ENCODE peak calls at places on chromosomes 16 and 17, in five cellular contexts. L, C, Q, X and B are unnamed samples.

GRCh38 chr17:72373910-72374741 is 253.3 kb downstream of the SOX9 start:
- DNase-seq in L (no peak), C (no peak), Q (peak), X (peak), B (no peak)

GRCh38 chr17:8053600-8053999 is 14.7 kb downstream of the ALOX15B start:
- DNase-seq in L (peak), C (no peak), Q (no peak), X (no peak), B (no peak)

GRCh38 chr17:61556224-61557188 is 34.5 kb downstream of the NACA2 start:
- DNase-seq in L (no peak), C (no peak), Q (no peak), X (no peak), B (no peak)

GRCh38 chr17:7894866-7895265 is 6.3 kb downstream of the CHD3 start:
- DNase-seq in L (no peak), C (no peak), Q (no peak), X (no peak), B (no peak)

GRCh38 chr17:77148959-77149510 is 8.3 kb downstream of the SEC14L1 start:
- DNase-seq in L (no peak), C (no peak), Q (no peak), X (no peak), B (no peak)

GRCh38 chr17:9370464-9370863 is 205.2 kb downstream of the STX8 start:
- DNase-seq in L (no peak), C (no peak), Q (peak), X (no peak), B (peak)

GRCh38 chr17:74201250-74201649 is 2.2 kb upstream of the RPL38 start:
- DNase-seq in L (no peak), C (no peak), Q (peak), X (no peak), B (no peak)

GRCh38 chr16:2236362-2237075 is at the start of gene DNASE1L2:
- DNase-seq in L (no peak), C (no peak), Q (no peak), X (no peak), B (no peak)

GRCh38 chr16:53414381-53414780 is 19.9 kb upstream of the RBL2 start:
- DNase-seq in L (no peak), C (peak), Q (no peak), X (no peak), B (no peak)

GRCh38 chr16:31695667-31696066 is 168.0 kb downstream of the AHSP start:
- DNase-seq in L (no peak), C (no peak), Q (no peak), X (no peak), B (no peak)

GRCh38 chr17:78300962-78301820 is 58.7 kb downstream of the SOCS3 start:
- DNase-seq in L (no peak), C (no peak), Q (no peak), X (no peak), B (peak)

GRCh38 chr17:36837616-36838272 is 99.5 kb upstream of the LHX1 start:
- DNase-seq in L (no peak), C (no peak), Q (no peak), X (no peak), B (no peak)

GRCh38 chr17:33944412-33944811 is 310.7 kb upstream of the CCL2 start:
- DNase-seq in L (peak), C (no peak), Q (no peak), X (no peak), B (no peak)

GRCh38 chr17:33944826-33945225 is 310.3 kb upstream of the CCL2 start:
- DNase-seq in L (no peak), C (no peak), Q (no peak), X (no peak), B (no peak)

GRCh38 chr17:33948299-33948698 is 306.8 kb upstream of the CCL2 start:
- DNase-seq in L (peak), C (no peak), Q (no peak), X (no peak), B (no peak)

GRCh38 chr17:33947762-33948161 is 307.3 kb upstream of the CCL2 start:
- DNase-seq in L (no peak), C (no peak), Q (no peak), X (no peak), B (no peak)

GRCh38 chr17:33945641-33946546 is 309.2 kb upstream of the CCL2 start:
- DNase-seq in L (peak), C (no peak), Q (no peak), X (no peak), B (no peak)
- TF ChIP-seq CTCF in L (no peak), C (no peak), Q (no peak), X (no peak), B (no peak)

GRCh38 chr16:27514806-27515205 is 34.9 kb downstream of the GTF3C1 start:
- DNase-seq in L (no peak), C (no peak), Q (no peak), X (peak), B (no peak)

GRCh38 chr16:27512061-27512460 is 37.7 kb downstream of the GTF3C1 start:
- DNase-seq in L (no peak), C (no peak), Q (no peak), X (no peak), B (no peak)

GRCh38 chr16:27516360-27516759 is 33.4 kb downstream of the GTF3C1 start:
- DNase-seq in L (no peak), C (no peak), Q (no peak), X (no peak), B (no peak)

GRCh38 chr16:27518226-27518625 is 31.5 kb downstream of the GTF3C1 start:
- DNase-seq in L (no peak), C (no peak), Q (no peak), X (no peak), B (no peak)

DNA sequence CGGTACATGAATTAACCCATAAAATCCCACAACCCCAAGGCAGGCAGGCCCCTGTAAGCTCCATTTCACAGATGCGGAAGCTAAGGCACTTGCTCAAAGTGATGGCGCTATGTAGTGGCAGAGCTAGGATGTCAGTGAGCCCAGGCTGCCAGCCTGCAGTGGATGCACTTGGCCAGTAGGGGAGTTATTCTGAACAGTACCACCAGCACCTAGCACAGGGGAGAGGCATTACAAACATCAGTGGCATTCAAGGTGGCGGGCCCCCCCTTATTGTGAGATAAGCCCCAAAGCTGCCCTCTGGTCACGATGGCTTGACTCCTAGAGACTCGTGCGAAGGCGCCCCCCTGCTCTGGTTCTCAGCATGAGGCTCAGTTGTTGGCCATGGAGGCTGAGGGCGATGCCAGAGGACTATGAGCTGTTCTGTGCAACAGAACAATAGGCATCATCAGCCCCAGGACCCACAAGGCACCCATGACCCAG is 33.8 kb downstream of the GTF3C1 start:
- DNase-seq in L (no peak), C (peak), Q (peak), X (no peak), B (peak)
- TF ChIP-seq CTCF in L (peak), C (peak), Q (peak), X (peak), B (peak)

DNA sequence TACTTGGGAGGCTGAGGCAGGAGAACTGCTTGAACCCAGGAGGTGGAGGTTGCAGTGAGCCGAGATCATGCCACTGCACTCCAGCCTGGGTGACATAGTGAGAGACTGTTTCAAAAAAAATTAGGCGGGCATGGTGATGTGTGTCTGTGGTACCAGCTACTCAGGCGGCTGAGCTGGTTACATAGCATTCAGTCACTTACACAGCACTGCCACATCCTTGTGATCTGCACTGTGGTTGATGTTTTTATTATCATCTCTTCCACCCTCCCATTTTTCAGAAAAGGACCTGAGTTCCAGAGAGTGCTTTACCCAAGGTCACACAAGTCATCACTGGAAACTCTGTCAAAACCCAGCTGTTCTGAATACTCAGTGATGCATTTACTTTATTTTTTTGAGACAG is 14.8 kb upstream of the KPNB1 start:
- DNase-seq in L (no peak), C (no peak), Q (no peak), X (no peak), B (no peak)
- TF ChIP-seq CTCF in L (no peak), C (no peak), Q (no peak), X (no peak), B (no peak)

GRCh38 chr16:24409045-24409444 is 130.3 kb upstream of the RBBP6 start:
- DNase-seq in L (no peak), C (peak), Q (no peak), X (no peak), B (no peak)
- TF ChIP-seq CTCF in L (no peak), C (no peak), Q (no peak), X (no peak), B (no peak)

GRCh38 chr16:65413861-65414260 is 292.0 kb upstream of the CDH11 start:
- DNase-seq in L (no peak), C (no peak), Q (no peak), X (no peak), B (no peak)
- TF ChIP-seq CTCF in L (no peak), C (no peak), Q (no peak), X (no peak), B (no peak)

GRCh38 chr17:82897514-82898249 is 57.9 kb upstream of the ZNF750 start:
- DNase-seq in L (no peak), C (no peak), Q (no peak), X (no peak), B (no peak)
- TF ChIP-seq CTCF in L (no peak), C (no peak), Q (no peak), X (no peak), B (peak)